ENCODE peak calls at places on chromosomes 12 and 14, in four cellular contexts. R, J, L and I are unnamed samples. For H3K27me3, the result is how much of the 10 kb centered on the place peaks cover.

GRCh38 chr12:127507336-127507735 is 759.6 kb upstream of the TMEM132C start:
- DNase-seq in R (no peak), J (no peak), L (no peak), I (no peak)

GRCh38 chr14:85853996-85854526 is 324.1 kb downstream of the FLRT2 start:
- DNase-seq in L (no peak), R (no peak), J (no peak), I (no peak)

GRCh38 chr12:48997719-48998496 is 1.3 kb downstream of the DDN start:
- DNase-seq in J (peak), L (no peak), R (no peak), I (no peak)

GRCh38 chr12:123035841-123036240 is 55.4 kb downstream of the ARL6IP4 start:
- DNase-seq in J (no peak), L (no peak), R (no peak), I (no peak)

GRCh38 chr12:96195845-96196451 is 1.8 kb downstream of the ELK3 start:
- DNase-seq in R (no peak), L (no peak), J (peak), I (peak)

GRCh38 chr14:71311061-71311460 is 403.8 kb downstream of the PCNX1 start:
- DNase-seq in J (no peak), L (no peak), R (no peak), I (no peak)

GRCh38 chr14:36279306-36280244 is 40.9 kb downstream of the MBIP start:
- DNase-seq in J (no peak), R (no peak), L (no peak), I (no peak)

GRCh38 chr12:5466521-5466960 is 34.6 kb downstream of the NTF3 start:
- DNase-seq in J (no peak), R (no peak), L (no peak), I (no peak)

GRCh38 chr12:34404377-34405285 is 382.3 kb downstream of the ALG10 start:
- DNase-seq in R (peak), L (peak), J (no peak), I (no peak)

GRCh38 chr12:75754698-75755097 is 243.3 kb upstream of the KRR1 start:
- DNase-seq in L (no peak), R (no peak), J (no peak), I (no peak)

GRCh38 chr12:14072952-14073351 is 91.5 kb upstream of the GRIN2B start:
- DNase-seq in L (no peak), J (no peak), R (no peak), I (no peak)
- H3K4me3 ChIP-seq in L (no peak), J (no peak), R (no peak), I (no peak)

GRCh38 chr12:32918890-32919791 is 22.6 kb upstream of the PKP2 start:
- DNase-seq in R (no peak), L (no peak), J (peak), I (peak)
- TF ChIP-seq CTCF in R (no peak), L (peak), J (peak), I (peak)

DNA sequence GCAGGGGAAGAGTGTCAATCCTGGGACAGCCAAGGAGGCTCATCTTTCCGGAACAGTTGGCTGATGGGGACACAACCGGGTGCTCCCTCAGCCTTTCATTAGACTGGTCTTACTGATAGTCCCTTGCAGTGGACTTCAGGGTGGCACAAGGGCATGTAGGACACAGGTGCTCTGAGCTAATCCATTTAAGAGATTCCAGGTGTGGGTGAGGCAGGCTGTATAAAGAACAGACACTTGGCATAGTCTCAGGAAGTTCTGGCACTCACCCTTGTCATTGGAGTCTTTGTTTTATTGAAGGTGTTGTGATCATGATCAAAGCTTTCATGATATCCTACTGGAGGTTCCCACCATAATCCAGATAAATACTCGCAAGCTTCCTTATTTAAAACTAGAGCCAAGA is 341.6 kb downstream of the EMP1 start:
- DNase-seq in L (no peak), J (no peak), R (no peak), I (no peak)
- H3K27me3 ChIP-seq in L (under half), J (under half), R (under half), I (under half)

DNA sequence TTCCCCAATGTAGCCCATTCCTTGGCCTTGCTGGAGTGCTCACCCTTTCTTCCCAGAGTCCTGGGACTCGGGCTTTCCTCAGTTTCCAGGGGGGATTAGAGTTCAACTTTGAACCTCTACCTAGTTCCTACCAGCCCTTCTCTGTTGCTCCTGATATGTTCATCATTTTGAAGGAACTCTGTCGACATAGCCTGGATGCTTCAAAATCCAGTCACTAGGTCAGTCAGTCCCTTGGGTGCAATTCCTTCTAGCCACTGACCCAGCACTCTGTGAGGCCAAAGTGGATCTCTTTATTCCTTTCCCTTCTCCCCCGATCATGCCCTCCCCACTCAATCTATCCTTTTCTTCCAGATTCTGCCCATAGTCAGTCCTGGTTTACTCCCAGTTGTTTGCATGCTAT is 72.3 kb upstream of the TMCC3 start:
- DNase-seq in J (no peak), L (no peak), R (no peak), I (no peak)
- H3K4me3 ChIP-seq in J (no peak), L (no peak), R (no peak), I (no peak)

GRCh38 chr14:39731912-39732311 is 299.7 kb upstream of the FBXO33 start:
- DNase-seq in J (no peak), L (no peak), R (no peak), I (no peak)
- TF ChIP-seq CTCF in J (peak), L (no peak), R (no peak), I (peak)

DNA sequence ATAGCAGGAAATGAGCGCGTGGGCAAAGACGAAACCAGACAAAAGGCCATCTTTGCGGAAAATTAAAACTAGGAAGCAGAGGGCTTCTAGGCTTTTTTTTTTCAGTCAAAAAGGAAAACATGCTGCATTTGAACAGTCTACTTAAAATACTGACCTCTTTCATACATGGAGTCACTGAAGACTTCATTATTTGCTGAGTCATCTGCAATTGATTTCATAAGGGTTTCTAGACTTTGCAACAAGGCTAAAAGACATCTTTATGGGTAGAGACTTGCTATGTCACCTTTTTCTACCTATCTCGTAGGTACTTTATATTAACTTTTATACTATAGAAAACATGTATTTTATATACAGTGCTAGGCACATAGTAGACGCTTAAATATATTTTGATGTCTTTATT is 238.4 kb downstream of the TMEM132D start:
- DNase-seq in J (no peak), R (no peak), L (no peak), I (no peak)
- H3K27me3 ChIP-seq in J (under half), R (under half), L (under half), I (under half)

GRCh38 chr12:3452348-3452747 is 38.7 kb upstream of the PRMT8 start:
- DNase-seq in L (no peak), R (peak), J (no peak), I (no peak)

GRCh38 chr12:3453266-3453862 is 37.6 kb upstream of the PRMT8 start:
- DNase-seq in R (peak), L (no peak), J (no peak), I (no peak)

GRCh38 chr12:3454780-3455179 is 36.2 kb upstream of the PRMT8 start:
- DNase-seq in R (no peak), J (no peak), L (no peak), I (no peak)

GRCh38 chr12:3455312-3455711 is 35.7 kb upstream of the PRMT8 start:
- DNase-seq in J (no peak), L (no peak), R (no peak), I (no peak)

DNA sequence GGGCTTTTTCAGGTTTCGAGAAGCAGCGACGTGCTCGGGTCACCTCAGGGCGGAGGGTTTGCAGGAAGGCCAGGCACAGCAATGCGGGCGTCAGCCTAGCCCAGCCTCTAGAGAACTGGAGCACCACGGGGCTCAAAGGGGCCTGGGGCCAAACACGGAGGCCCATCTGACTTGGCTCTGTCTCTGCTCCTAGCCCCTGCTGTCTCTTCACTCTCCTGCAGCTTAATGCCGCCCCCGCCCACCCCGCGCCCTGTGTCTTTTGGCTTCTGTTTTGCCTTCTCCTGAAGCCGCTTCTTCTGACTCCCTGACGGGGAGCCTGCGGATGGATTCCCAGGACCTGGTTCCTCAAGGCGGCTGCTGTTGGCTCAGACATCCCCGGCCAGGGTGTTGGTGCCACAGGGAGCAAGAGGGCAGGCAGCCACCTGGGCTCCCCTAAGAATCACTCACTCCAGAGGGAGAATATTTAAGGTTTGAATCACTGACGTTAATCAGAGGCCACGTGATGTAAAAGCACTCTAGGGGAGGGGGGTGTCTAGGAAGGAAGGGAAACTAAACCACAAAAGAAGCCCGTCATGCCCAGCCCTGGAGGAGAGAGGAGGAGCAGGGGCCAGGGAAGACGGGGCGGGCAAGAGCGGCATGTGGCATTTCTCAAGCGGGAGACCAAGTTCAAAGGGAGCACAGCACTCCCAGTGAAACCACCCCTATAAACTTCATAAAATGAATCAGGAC is 36.9 kb upstream of the PRMT8 start:
- DNase-seq in L (no peak), R (peak), J (no peak), I (peak)
- H3K4me3 ChIP-seq in L (no peak), R (no peak), J (no peak), I (no peak)